ENCODE peak calls at places on chromosomes 7 and 10, in nine cellular contexts. One of them, this sample, is unnamed.
A peak's percentile ranks its signal among the peaks of the same experiment; 100 is the strongest.

GRCh38 chr10:17453377-17454091 is 861 bp downstream of the ST8SIA6 start:
- DNase-seq in type B pancreatic cell: peak; percentile 75
- DNase-seq in WTC11: peak; percentile 71
- DNase-seq in fibroblast of mammary gland: no peak
- DNase-seq in HepG2: no peak
- DNase-seq in left lung: peak; percentile 87
- DNase-seq in CD4-positive, alpha-beta T cell: peak; percentile 46
- DNase-seq in IMR-90: no peak
- DNase-seq in breast epithelium: peak; percentile 37
- DNase-seq in this sample: peak; percentile 53

GRCh38 chr7:66697451-66698438 is 42.8 kb upstream of the RABGEF1 start:
- DNase-seq in fibroblast of mammary gland: peak; percentile 77
- DNase-seq in left lung: no peak
- DNase-seq in breast epithelium: no peak
- DNase-seq in WTC11: no peak
- DNase-seq in type B pancreatic cell: no peak
- DNase-seq in HepG2: peak; percentile 33
- DNase-seq in CD4-positive, alpha-beta T cell: no peak
- DNase-seq in IMR-90: peak; percentile 65
- DNase-seq in this sample: no peak

GRCh38 chr10:114810926-114811325 is 10.7 kb upstream of the FHIP2A start:
- DNase-seq in WTC11: no peak
- DNase-seq in HepG2: no peak
- DNase-seq in breast epithelium: no peak
- DNase-seq in CD4-positive, alpha-beta T cell: no peak
- DNase-seq in fibroblast of mammary gland: no peak
- DNase-seq in type B pancreatic cell: no peak
- DNase-seq in left lung: no peak
- DNase-seq in IMR-90: no peak
- DNase-seq in this sample: no peak

GRCh38 chr7:154255324-154255723 is 203.1 kb downstream of the DPP6 start:
- DNase-seq in type B pancreatic cell: no peak
- DNase-seq in left lung: no peak
- DNase-seq in HepG2: no peak
- DNase-seq in WTC11: no peak
- DNase-seq in breast epithelium: no peak
- DNase-seq in IMR-90: no peak
- DNase-seq in CD4-positive, alpha-beta T cell: no peak
- DNase-seq in fibroblast of mammary gland: no peak
- DNase-seq in this sample: no peak

GRCh38 chr10:29969255-29970011 is 90.0 kb downstream of the JCAD start:
- DNase-seq in left lung: no peak
- DNase-seq in IMR-90: no peak
- DNase-seq in WTC11: no peak
- DNase-seq in HepG2: no peak
- DNase-seq in fibroblast of mammary gland: no peak
- DNase-seq in breast epithelium: no peak
- DNase-seq in CD4-positive, alpha-beta T cell: no peak
- DNase-seq in type B pancreatic cell: no peak
- DNase-seq in this sample: no peak

GRCh38 chr7:95190515-95190914 is 133.8 kb downstream of the PON1 start:
- DNase-seq in HepG2: peak; percentile 18
- DNase-seq in WTC11: peak; percentile 13
- DNase-seq in CD4-positive, alpha-beta T cell: no peak
- DNase-seq in breast epithelium: no peak
- DNase-seq in left lung: no peak
- DNase-seq in IMR-90: no peak
- DNase-seq in type B pancreatic cell: no peak
- DNase-seq in fibroblast of mammary gland: peak; percentile 5
- DNase-seq in this sample: no peak

GRCh38 chr10:124688366-124688765 is 55.8 kb downstream of the FAM53B start:
- DNase-seq in breast epithelium: no peak
- DNase-seq in IMR-90: no peak
- DNase-seq in fibroblast of mammary gland: no peak
- DNase-seq in left lung: no peak
- DNase-seq in WTC11: no peak
- DNase-seq in type B pancreatic cell: no peak
- DNase-seq in HepG2: no peak
- DNase-seq in CD4-positive, alpha-beta T cell: no peak
- DNase-seq in this sample: no peak

GRCh38 chr10:18767981-18768380 is 108.8 kb downstream of the ARL5B start:
- DNase-seq in HepG2: no peak
- DNase-seq in fibroblast of mammary gland: peak; percentile 2
- DNase-seq in CD4-positive, alpha-beta T cell: no peak
- DNase-seq in type B pancreatic cell: no peak
- DNase-seq in WTC11: no peak
- DNase-seq in IMR-90: no peak
- DNase-seq in left lung: no peak
- DNase-seq in breast epithelium: no peak
- DNase-seq in this sample: no peak

GRCh38 chr7:5508698-5509097 is 85.1 kb upstream of the TNRC18 start:
- DNase-seq in breast epithelium: no peak
- DNase-seq in HepG2: no peak
- DNase-seq in left lung: no peak
- DNase-seq in fibroblast of mammary gland: no peak
- DNase-seq in IMR-90: no peak
- DNase-seq in WTC11: no peak
- DNase-seq in CD4-positive, alpha-beta T cell: no peak
- DNase-seq in type B pancreatic cell: no peak
- DNase-seq in this sample: no peak

GRCh38 chr10:101967713-101968112 is 88.3 kb downstream of the ARMH3 start:
- DNase-seq in fibroblast of mammary gland: peak; percentile 26
- DNase-seq in type B pancreatic cell: no peak
- DNase-seq in breast epithelium: no peak
- DNase-seq in left lung: no peak
- DNase-seq in CD4-positive, alpha-beta T cell: no peak
- DNase-seq in HepG2: no peak
- DNase-seq in WTC11: no peak
- DNase-seq in IMR-90: peak; percentile 73
- DNase-seq in this sample: no peak

GRCh38 chr10:79342295-79342761 is 4.9 kb upstream of the PPIF start:
- DNase-seq in CD4-positive, alpha-beta T cell: peak; percentile 20
- DNase-seq in HepG2: peak; percentile 49
- DNase-seq in fibroblast of mammary gland: no peak
- DNase-seq in breast epithelium: no peak
- DNase-seq in IMR-90: no peak
- DNase-seq in type B pancreatic cell: peak; percentile 50
- DNase-seq in WTC11: no peak
- DNase-seq in left lung: no peak
- DNase-seq in this sample: no peak

GRCh38 chr10:2145486-2145885 is 408.2 kb upstream of the ADARB2 start:
- DNase-seq in fibroblast of mammary gland: no peak
- DNase-seq in CD4-positive, alpha-beta T cell: no peak
- DNase-seq in IMR-90: no peak
- DNase-seq in WTC11: no peak
- DNase-seq in left lung: no peak
- DNase-seq in type B pancreatic cell: no peak
- DNase-seq in HepG2: no peak
- DNase-seq in breast epithelium: no peak
- DNase-seq in this sample: no peak

GRCh38 chr7:6554848-6555247 is 3.6 kb upstream of the GRID2IP start:
- DNase-seq in type B pancreatic cell: no peak
- DNase-seq in left lung: no peak
- DNase-seq in CD4-positive, alpha-beta T cell: no peak
- DNase-seq in HepG2: no peak
- DNase-seq in WTC11: no peak
- DNase-seq in IMR-90: no peak
- DNase-seq in breast epithelium: no peak
- DNase-seq in fibroblast of mammary gland: no peak
- DNase-seq in this sample: no peak

GRCh38 chr7:6556196-6556595 is 4.9 kb upstream of the GRID2IP start:
- DNase-seq in WTC11: peak; percentile 54
- DNase-seq in IMR-90: no peak
- DNase-seq in left lung: no peak
- DNase-seq in HepG2: no peak
- DNase-seq in type B pancreatic cell: no peak
- DNase-seq in breast epithelium: no peak
- DNase-seq in fibroblast of mammary gland: no peak
- DNase-seq in CD4-positive, alpha-beta T cell: no peak
- DNase-seq in this sample: no peak

GRCh38 chr7:6553460-6554044 is 2.3 kb upstream of the GRID2IP start:
- DNase-seq in IMR-90: no peak
- DNase-seq in breast epithelium: no peak
- DNase-seq in HepG2: no peak
- DNase-seq in CD4-positive, alpha-beta T cell: no peak
- DNase-seq in fibroblast of mammary gland: no peak
- DNase-seq in left lung: no peak
- DNase-seq in WTC11: no peak
- DNase-seq in type B pancreatic cell: no peak
- DNase-seq in this sample: no peak

GRCh38 chr7:6559896-6560295 is 8.6 kb upstream of the GRID2IP start:
- DNase-seq in fibroblast of mammary gland: no peak
- DNase-seq in IMR-90: no peak
- DNase-seq in type B pancreatic cell: no peak
- DNase-seq in CD4-positive, alpha-beta T cell: no peak
- DNase-seq in HepG2: no peak
- DNase-seq in breast epithelium: no peak
- DNase-seq in left lung: no peak
- DNase-seq in WTC11: no peak
- DNase-seq in this sample: no peak

DNA sequence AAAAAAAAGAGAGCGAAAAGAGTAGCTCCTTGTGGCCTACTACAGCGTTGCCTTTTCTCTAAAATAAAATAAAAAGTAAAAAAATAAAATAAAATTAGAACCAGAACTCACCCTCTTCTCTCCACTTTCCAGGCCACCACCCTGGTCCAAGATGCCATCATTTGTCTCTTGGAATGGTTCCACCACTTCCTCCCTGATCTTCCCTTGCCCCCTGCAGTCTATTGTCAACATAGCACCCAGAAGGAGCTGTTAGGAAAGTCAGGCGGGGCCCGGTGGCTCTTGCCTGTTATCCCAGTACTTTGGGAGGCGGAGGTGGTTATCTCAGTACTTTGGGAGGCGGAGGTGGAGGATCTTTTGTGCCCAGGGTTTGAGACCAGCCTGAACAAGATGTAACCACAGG is 7.6 kb upstream of the GRID2IP start:
- DNase-seq in WTC11: peak; percentile 66
- DNase-seq in fibroblast of mammary gland: peak; percentile 53
- DNase-seq in CD4-positive, alpha-beta T cell: no peak
- DNase-seq in IMR-90: peak; percentile 21
- DNase-seq in HepG2: peak; percentile 73
- DNase-seq in left lung: no peak
- DNase-seq in type B pancreatic cell: no peak
- DNase-seq in breast epithelium: no peak
- DNase-seq in this sample: no peak
- TF ChIP-seq CTCF in WTC11: no peak
- TF ChIP-seq CTCF in fibroblast of mammary gland: peak; percentile 48
- TF ChIP-seq CTCF in CD4-positive, alpha-beta T cell: peak; percentile 49
- TF ChIP-seq CTCF in IMR-90: peak; percentile 27
- TF ChIP-seq CTCF in HepG2: peak; percentile 83
- TF ChIP-seq CTCF in left lung: no peak
- TF ChIP-seq CTCF in type B pancreatic cell: peak; percentile 62
- TF ChIP-seq CTCF in breast epithelium: no peak
- TF ChIP-seq CTCF in this sample: peak; percentile 12

GRCh38 chr7:121398246-121398645 is 2.1 kb upstream of the FAM3C start:
- DNase-seq in HepG2: peak; percentile 23
- DNase-seq in WTC11: no peak
- DNase-seq in left lung: no peak
- DNase-seq in fibroblast of mammary gland: no peak
- DNase-seq in type B pancreatic cell: no peak
- DNase-seq in breast epithelium: no peak
- DNase-seq in CD4-positive, alpha-beta T cell: no peak
- DNase-seq in IMR-90: no peak
- DNase-seq in this sample: no peak
- TF ChIP-seq CTCF in HepG2: peak; percentile 49
- TF ChIP-seq CTCF in WTC11: no peak
- TF ChIP-seq CTCF in left lung: no peak
- TF ChIP-seq CTCF in fibroblast of mammary gland: no peak
- TF ChIP-seq CTCF in type B pancreatic cell: peak; percentile 40
- TF ChIP-seq CTCF in breast epithelium: no peak
- TF ChIP-seq CTCF in CD4-positive, alpha-beta T cell: no peak
- TF ChIP-seq CTCF in IMR-90: peak; percentile 8
- TF ChIP-seq CTCF in this sample: no peak

GRCh38 chr7:42167206-42167913 is 69.6 kb downstream of the GLI3 start:
- DNase-seq in type B pancreatic cell: no peak
- DNase-seq in IMR-90: peak; percentile 10
- DNase-seq in fibroblast of mammary gland: peak; percentile 26
- DNase-seq in left lung: no peak
- DNase-seq in breast epithelium: no peak
- DNase-seq in WTC11: no peak
- DNase-seq in CD4-positive, alpha-beta T cell: no peak
- DNase-seq in HepG2: no peak
- DNase-seq in this sample: no peak
- TF ChIP-seq CTCF in type B pancreatic cell: no peak
- TF ChIP-seq CTCF in IMR-90: no peak
- TF ChIP-seq CTCF in fibroblast of mammary gland: no peak
- TF ChIP-seq CTCF in left lung: no peak
- TF ChIP-seq CTCF in breast epithelium: no peak
- TF ChIP-seq CTCF in WTC11: no peak
- TF ChIP-seq CTCF in CD4-positive, alpha-beta T cell: no peak
- TF ChIP-seq CTCF in HepG2: no peak
- TF ChIP-seq CTCF in this sample: no peak

GRCh38 chr10:136465-136762 is 1.2 kb downstream of the ZMYND11 start:
- DNase-seq in WTC11: no peak
- DNase-seq in breast epithelium: no peak
- DNase-seq in CD4-positive, alpha-beta T cell: no peak
- DNase-seq in type B pancreatic cell: no peak
- DNase-seq in left lung: no peak
- DNase-seq in fibroblast of mammary gland: no peak
- DNase-seq in HepG2: no peak
- DNase-seq in IMR-90: no peak
- DNase-seq in this sample: no peak

GRCh38 chr10:135601-136464 is 578 bp downstream of the ZMYND11 start:
- DNase-seq in CD4-positive, alpha-beta T cell: peak; percentile 69
- DNase-seq in IMR-90: peak; percentile 43
- DNase-seq in WTC11: peak; percentile 54
- DNase-seq in type B pancreatic cell: peak; percentile 75
- DNase-seq in HepG2: peak; percentile 25
- DNase-seq in fibroblast of mammary gland: peak; percentile 46
- DNase-seq in left lung: peak; percentile 89
- DNase-seq in breast epithelium: peak; percentile 67
- DNase-seq in this sample: peak; percentile 73

GRCh38 chr10:134743-135600 is at the start of gene ZMYND11:
- DNase-seq in IMR-90: peak; percentile 42
- DNase-seq in type B pancreatic cell: peak; percentile 80
- DNase-seq in WTC11: peak; percentile 53
- DNase-seq in HepG2: no peak
- DNase-seq in left lung: peak; percentile 88
- DNase-seq in breast epithelium: peak; percentile 47
- DNase-seq in CD4-positive, alpha-beta T cell: peak; percentile 72
- DNase-seq in fibroblast of mammary gland: peak; percentile 41
- DNase-seq in this sample: peak; percentile 67

GRCh38 chr10:137606-138005 is 2.4 kb downstream of the ZMYND11 start:
- DNase-seq in HepG2: no peak
- DNase-seq in type B pancreatic cell: no peak
- DNase-seq in left lung: no peak
- DNase-seq in CD4-positive, alpha-beta T cell: no peak
- DNase-seq in breast epithelium: no peak
- DNase-seq in fibroblast of mammary gland: peak; percentile 75
- DNase-seq in WTC11: no peak
- DNase-seq in IMR-90: peak; percentile 74
- DNase-seq in this sample: no peak

DNA sequence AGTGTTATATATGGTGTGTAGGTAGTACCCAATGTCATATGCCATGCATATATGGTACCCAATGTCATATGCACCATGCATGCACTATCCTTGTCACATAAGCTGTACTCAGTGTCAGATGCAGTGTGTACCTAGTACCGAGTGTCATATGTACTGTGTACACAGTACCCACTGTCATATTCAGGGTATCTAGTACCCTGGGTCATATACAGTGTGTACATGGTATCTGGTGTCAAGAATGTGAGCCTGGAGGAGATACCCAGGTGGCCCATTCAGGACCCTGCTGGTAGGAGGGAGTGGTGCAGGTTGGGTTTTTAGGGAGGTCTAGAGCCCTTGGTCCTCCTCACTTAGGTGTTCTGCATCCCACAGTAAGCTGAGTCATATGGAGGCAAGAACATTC is 1.8 kb downstream of the ZMYND11 start:
- DNase-seq in HepG2: peak; percentile 67
- DNase-seq in CD4-positive, alpha-beta T cell: peak; percentile 44
- DNase-seq in IMR-90: peak; percentile 7
- DNase-seq in left lung: no peak
- DNase-seq in type B pancreatic cell: no peak
- DNase-seq in breast epithelium: no peak
- DNase-seq in WTC11: peak; percentile 38
- DNase-seq in fibroblast of mammary gland: peak; percentile 41
- DNase-seq in this sample: no peak
- TF ChIP-seq CTCF in HepG2: peak; percentile 18
- TF ChIP-seq CTCF in CD4-positive, alpha-beta T cell: peak; percentile 29
- TF ChIP-seq CTCF in IMR-90: peak; percentile 37
- TF ChIP-seq CTCF in left lung: peak; percentile 22
- TF ChIP-seq CTCF in type B pancreatic cell: peak; percentile 71
- TF ChIP-seq CTCF in breast epithelium: peak; percentile 34
- TF ChIP-seq CTCF in WTC11: peak; percentile 52
- TF ChIP-seq CTCF in fibroblast of mammary gland: peak; percentile 39
- TF ChIP-seq CTCF in this sample: peak; percentile 62

This sample was measured in mesothelial cell of epicardium.